ENCODE peak calls at places on chromosome 19, in ten cellular contexts. One of them, this sample, is unnamed.
A peak's percentile ranks its signal among the peaks of the same experiment; 100 is the strongest.

GRCh38 chr19:391726-392374 is 17.1 kb downstream of the C2CD4C start:
- DNase-seq in AG04450: no peak
- DNase-seq in cardiac muscle cell: no peak
- DNase-seq in upper lobe of left lung: peak; percentile 13
- DNase-seq in lung: no peak
- DNase-seq in epithelial cell of esophagus: no peak
- DNase-seq in RWPE1: no peak
- DNase-seq in fibroblast of villous mesenchyme: no peak
- DNase-seq in CD8-positive, alpha-beta T cell: no peak
- DNase-seq in cardiac fibroblast: no peak
- DNase-seq in this sample: no peak

GRCh38 chr19:15934332-15935078 is at the start of gene CYP4F11:
- DNase-seq in AG04450: no peak
- DNase-seq in lung: no peak
- DNase-seq in CD8-positive, alpha-beta T cell: no peak
- DNase-seq in epithelial cell of esophagus: peak; percentile 50
- DNase-seq in fibroblast of villous mesenchyme: no peak
- DNase-seq in upper lobe of left lung: no peak
- DNase-seq in cardiac fibroblast: peak; percentile 5
- DNase-seq in cardiac muscle cell: no peak
- DNase-seq in RWPE1: peak; percentile 89
- DNase-seq in this sample: no peak

GRCh38 chr19:43847246-43847645 is 20.1 kb downstream of the ZNF283 start:
- DNase-seq in cardiac fibroblast: no peak
- DNase-seq in upper lobe of left lung: no peak
- DNase-seq in epithelial cell of esophagus: no peak
- DNase-seq in CD8-positive, alpha-beta T cell: no peak
- DNase-seq in AG04450: no peak
- DNase-seq in lung: no peak
- DNase-seq in RWPE1: no peak
- DNase-seq in fibroblast of villous mesenchyme: peak; percentile 2
- DNase-seq in cardiac muscle cell: no peak
- DNase-seq in this sample: no peak

GRCh38 chr19:3821156-3821555 is 35.0 kb upstream of the MATK start:
- DNase-seq in lung: no peak
- DNase-seq in CD8-positive, alpha-beta T cell: no peak
- DNase-seq in AG04450: no peak
- DNase-seq in fibroblast of villous mesenchyme: no peak
- DNase-seq in epithelial cell of esophagus: no peak
- DNase-seq in RWPE1: no peak
- DNase-seq in cardiac fibroblast: no peak
- DNase-seq in cardiac muscle cell: no peak
- DNase-seq in upper lobe of left lung: no peak
- DNase-seq in this sample: no peak

GRCh38 chr19:49581007-49581508 is at the start of gene PRRG2:
- DNase-seq in RWPE1: no peak
- DNase-seq in cardiac muscle cell: no peak
- DNase-seq in lung: peak; percentile 57
- DNase-seq in upper lobe of left lung: peak; percentile 71
- DNase-seq in epithelial cell of esophagus: peak; percentile 76
- DNase-seq in AG04450: no peak
- DNase-seq in CD8-positive, alpha-beta T cell: no peak
- DNase-seq in fibroblast of villous mesenchyme: no peak
- DNase-seq in cardiac fibroblast: no peak
- DNase-seq in this sample: no peak

GRCh38 chr19:7589822-7590221 is 5.8 kb upstream of the CAMSAP3 start:
- DNase-seq in lung: no peak
- DNase-seq in fibroblast of villous mesenchyme: no peak
- DNase-seq in cardiac muscle cell: no peak
- DNase-seq in RWPE1: no peak
- DNase-seq in epithelial cell of esophagus: no peak
- DNase-seq in CD8-positive, alpha-beta T cell: no peak
- DNase-seq in AG04450: no peak
- DNase-seq in cardiac fibroblast: no peak
- DNase-seq in upper lobe of left lung: no peak
- DNase-seq in this sample: no peak

GRCh38 chr19:16462757-16463250 is 9.0 kb downstream of the EPS15L1 start:
- DNase-seq in AG04450: no peak
- DNase-seq in lung: no peak
- DNase-seq in upper lobe of left lung: no peak
- DNase-seq in CD8-positive, alpha-beta T cell: no peak
- DNase-seq in fibroblast of villous mesenchyme: peak; percentile 30
- DNase-seq in cardiac muscle cell: no peak
- DNase-seq in epithelial cell of esophagus: peak; percentile 88
- DNase-seq in cardiac fibroblast: no peak
- DNase-seq in RWPE1: peak; percentile 51
- DNase-seq in this sample: peak; percentile 51

GRCh38 chr19:47109541-47110375 is 3.8 kb downstream of the ZC3H4 start:
- DNase-seq in CD8-positive, alpha-beta T cell: no peak
- DNase-seq in RWPE1: no peak
- DNase-seq in fibroblast of villous mesenchyme: peak; percentile 62
- DNase-seq in cardiac fibroblast: peak; percentile 62
- DNase-seq in epithelial cell of esophagus: peak; percentile 73
- DNase-seq in cardiac muscle cell: peak; percentile 61
- DNase-seq in lung: no peak
- DNase-seq in AG04450: no peak
- DNase-seq in upper lobe of left lung: peak; percentile 47
- DNase-seq in this sample: no peak

GRCh38 chr19:2462635-2463421 is 6.1 kb upstream of the LMNB2 start:
- DNase-seq in AG04450: peak; percentile 86
- DNase-seq in fibroblast of villous mesenchyme: peak; percentile 96
- DNase-seq in CD8-positive, alpha-beta T cell: no peak
- DNase-seq in cardiac muscle cell: peak; percentile 98
- DNase-seq in epithelial cell of esophagus: peak; percentile 94
- DNase-seq in RWPE1: peak; percentile 40
- DNase-seq in lung: peak; percentile 85
- DNase-seq in cardiac fibroblast: peak; percentile 98
- DNase-seq in upper lobe of left lung: peak; percentile 77
- DNase-seq in this sample: peak; percentile 93

GRCh38 chr19:21158523-21159135 is 16.8 kb downstream of the ZNF431 start:
- DNase-seq in upper lobe of left lung: no peak
- DNase-seq in CD8-positive, alpha-beta T cell: no peak
- DNase-seq in RWPE1: no peak
- DNase-seq in cardiac muscle cell: peak; percentile 69
- DNase-seq in epithelial cell of esophagus: peak; percentile 51
- DNase-seq in fibroblast of villous mesenchyme: peak; percentile 20
- DNase-seq in cardiac fibroblast: peak; percentile 65
- DNase-seq in lung: no peak
- DNase-seq in AG04450: peak; percentile 4
- DNase-seq in this sample: peak; percentile 19

GRCh38 chr19:1767464-1767933 is 14.2 kb downstream of the ONECUT3 start:
- DNase-seq in upper lobe of left lung: peak; percentile 28
- DNase-seq in AG04450: no peak
- DNase-seq in fibroblast of villous mesenchyme: peak; percentile 8
- DNase-seq in cardiac muscle cell: peak; percentile 31
- DNase-seq in RWPE1: peak; percentile 77
- DNase-seq in CD8-positive, alpha-beta T cell: peak; percentile 54
- DNase-seq in lung: peak; percentile 44
- DNase-seq in cardiac fibroblast: peak; percentile 32
- DNase-seq in epithelial cell of esophagus: no peak
- DNase-seq in this sample: no peak

GRCh38 chr19:52778811-52779210 is 7.8 kb downstream of the ZNF600 start:
- DNase-seq in upper lobe of left lung: no peak
- DNase-seq in cardiac muscle cell: no peak
- DNase-seq in epithelial cell of esophagus: no peak
- DNase-seq in fibroblast of villous mesenchyme: no peak
- DNase-seq in AG04450: no peak
- DNase-seq in RWPE1: no peak
- DNase-seq in CD8-positive, alpha-beta T cell: no peak
- DNase-seq in cardiac fibroblast: no peak
- DNase-seq in lung: no peak
- DNase-seq in this sample: no peak

GRCh38 chr19:30064021-30064699 is 122.1 kb downstream of the URI1 start:
- DNase-seq in cardiac muscle cell: no peak
- DNase-seq in cardiac fibroblast: no peak
- DNase-seq in lung: no peak
- DNase-seq in RWPE1: no peak
- DNase-seq in CD8-positive, alpha-beta T cell: no peak
- DNase-seq in AG04450: no peak
- DNase-seq in epithelial cell of esophagus: no peak
- DNase-seq in fibroblast of villous mesenchyme: no peak
- DNase-seq in upper lobe of left lung: no peak
- DNase-seq in this sample: no peak

GRCh38 chr19:47618771-47619170 is 9.8 kb downstream of the BICRA start:
- DNase-seq in AG04450: no peak
- DNase-seq in CD8-positive, alpha-beta T cell: no peak
- DNase-seq in fibroblast of villous mesenchyme: no peak
- DNase-seq in lung: no peak
- DNase-seq in cardiac fibroblast: peak; percentile 46
- DNase-seq in epithelial cell of esophagus: no peak
- DNase-seq in RWPE1: no peak
- DNase-seq in cardiac muscle cell: peak; percentile 42
- DNase-seq in upper lobe of left lung: no peak
- DNase-seq in this sample: no peak

GRCh38 chr19:36081385-36081784 is 26.7 kb downstream of the WDR62 start:
- DNase-seq in cardiac muscle cell: no peak
- DNase-seq in fibroblast of villous mesenchyme: no peak
- DNase-seq in upper lobe of left lung: no peak
- DNase-seq in cardiac fibroblast: peak; percentile 7
- DNase-seq in lung: no peak
- DNase-seq in RWPE1: no peak
- DNase-seq in epithelial cell of esophagus: no peak
- DNase-seq in AG04450: no peak
- DNase-seq in CD8-positive, alpha-beta T cell: no peak
- DNase-seq in this sample: no peak

GRCh38 chr19:40668991-40669614 is 21.3 kb downstream of the NUMBL start:
- DNase-seq in CD8-positive, alpha-beta T cell: no peak
- DNase-seq in cardiac muscle cell: no peak
- DNase-seq in fibroblast of villous mesenchyme: no peak
- DNase-seq in cardiac fibroblast: no peak
- DNase-seq in lung: no peak
- DNase-seq in RWPE1: no peak
- DNase-seq in upper lobe of left lung: no peak
- DNase-seq in epithelial cell of esophagus: no peak
- DNase-seq in AG04450: no peak
- DNase-seq in this sample: no peak

GRCh38 chr19:41998246-41999020 is 4.4 kb upstream of the ATP1A3 start:
- DNase-seq in CD8-positive, alpha-beta T cell: peak; percentile 8
- DNase-seq in RWPE1: peak; percentile 42
- DNase-seq in lung: no peak
- DNase-seq in cardiac fibroblast: peak; percentile 40
- DNase-seq in upper lobe of left lung: peak; percentile 26
- DNase-seq in fibroblast of villous mesenchyme: peak; percentile 47
- DNase-seq in AG04450: no peak
- DNase-seq in cardiac muscle cell: peak; percentile 45
- DNase-seq in epithelial cell of esophagus: peak; percentile 58
- DNase-seq in this sample: no peak
- TF ChIP-seq CTCF in CD8-positive, alpha-beta T cell: peak; percentile 41
- TF ChIP-seq CTCF in RWPE1: peak; percentile 53
- TF ChIP-seq CTCF in lung: no peak
- TF ChIP-seq CTCF in cardiac fibroblast: peak; percentile 79
- TF ChIP-seq CTCF in upper lobe of left lung: peak; percentile 45
- TF ChIP-seq CTCF in fibroblast of villous mesenchyme: peak; percentile 81
- TF ChIP-seq CTCF in AG04450: peak; percentile 63
- TF ChIP-seq CTCF in cardiac muscle cell: peak; percentile 76
- TF ChIP-seq CTCF in epithelial cell of esophagus: peak; percentile 58
- TF ChIP-seq CTCF in this sample: peak; percentile 74

GRCh38 chr19:34816708-34817107 is 43.7 kb upstream of the ZNF599 start:
- DNase-seq in fibroblast of villous mesenchyme: no peak
- DNase-seq in epithelial cell of esophagus: no peak
- DNase-seq in cardiac fibroblast: no peak
- DNase-seq in CD8-positive, alpha-beta T cell: no peak
- DNase-seq in AG04450: no peak
- DNase-seq in RWPE1: no peak
- DNase-seq in cardiac muscle cell: no peak
- DNase-seq in lung: no peak
- DNase-seq in upper lobe of left lung: no peak
- DNase-seq in this sample: no peak
- TF ChIP-seq CTCF in fibroblast of villous mesenchyme: no peak
- TF ChIP-seq CTCF in epithelial cell of esophagus: no peak
- TF ChIP-seq CTCF in cardiac fibroblast: no peak
- TF ChIP-seq CTCF in CD8-positive, alpha-beta T cell: no peak
- TF ChIP-seq CTCF in AG04450: no peak
- TF ChIP-seq CTCF in RWPE1: no peak
- TF ChIP-seq CTCF in cardiac muscle cell: no peak
- TF ChIP-seq CTCF in lung: no peak
- TF ChIP-seq CTCF in upper lobe of left lung: no peak
- TF ChIP-seq CTCF in this sample: no peak

DNA sequence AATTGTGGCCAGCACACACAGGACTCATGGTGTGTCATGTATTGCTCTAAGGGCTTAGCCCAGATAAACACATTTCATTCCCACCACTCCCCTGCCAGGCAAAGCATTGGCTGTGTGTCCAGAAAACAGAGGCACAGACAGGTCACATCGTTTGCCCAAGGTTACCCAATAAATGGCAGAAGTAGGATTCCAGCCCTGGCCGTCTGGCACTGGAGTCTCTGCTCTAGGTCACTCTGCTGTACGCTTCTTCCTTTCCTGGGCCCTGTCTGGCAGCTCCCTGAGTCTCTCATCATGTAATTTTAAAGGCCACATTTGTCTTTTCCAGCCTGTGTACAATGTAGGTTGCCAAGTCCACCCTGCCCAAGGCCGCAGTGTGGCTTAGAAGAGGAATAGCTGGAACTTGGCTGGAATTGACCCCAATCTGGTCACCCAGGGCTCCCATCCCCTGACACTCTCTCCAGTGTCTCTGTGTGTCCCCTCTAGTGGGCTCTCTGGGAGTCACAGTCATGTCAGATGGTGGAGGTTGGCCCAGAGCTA is 264.5 kb upstream of the TSHZ3 start:
- DNase-seq in cardiac muscle cell: no peak
- DNase-seq in fibroblast of villous mesenchyme: no peak
- DNase-seq in RWPE1: no peak
- DNase-seq in epithelial cell of esophagus: no peak
- DNase-seq in cardiac fibroblast: no peak
- DNase-seq in CD8-positive, alpha-beta T cell: no peak
- DNase-seq in AG04450: no peak
- DNase-seq in lung: no peak
- DNase-seq in upper lobe of left lung: no peak
- DNase-seq in this sample: no peak
- TF ChIP-seq CTCF in cardiac muscle cell: no peak
- TF ChIP-seq CTCF in fibroblast of villous mesenchyme: no peak
- TF ChIP-seq CTCF in RWPE1: no peak
- TF ChIP-seq CTCF in epithelial cell of esophagus: no peak
- TF ChIP-seq CTCF in cardiac fibroblast: no peak
- TF ChIP-seq CTCF in CD8-positive, alpha-beta T cell: no peak
- TF ChIP-seq CTCF in AG04450: no peak
- TF ChIP-seq CTCF in lung: no peak
- TF ChIP-seq CTCF in upper lobe of left lung: no peak
- TF ChIP-seq CTCF in this sample: no peak

GRCh38 chr19:17517898-17518297 is 6.4 kb downstream of the PGLS start:
- DNase-seq in upper lobe of left lung: no peak
- DNase-seq in AG04450: no peak
- DNase-seq in CD8-positive, alpha-beta T cell: no peak
- DNase-seq in epithelial cell of esophagus: no peak
- DNase-seq in RWPE1: no peak
- DNase-seq in lung: no peak
- DNase-seq in cardiac muscle cell: no peak
- DNase-seq in fibroblast of villous mesenchyme: peak; percentile 11
- DNase-seq in cardiac fibroblast: no peak
- DNase-seq in this sample: no peak
- TF ChIP-seq CTCF in upper lobe of left lung: no peak
- TF ChIP-seq CTCF in AG04450: no peak
- TF ChIP-seq CTCF in CD8-positive, alpha-beta T cell: no peak
- TF ChIP-seq CTCF in epithelial cell of esophagus: no peak
- TF ChIP-seq CTCF in RWPE1: no peak
- TF ChIP-seq CTCF in lung: no peak
- TF ChIP-seq CTCF in cardiac muscle cell: no peak
- TF ChIP-seq CTCF in fibroblast of villous mesenchyme: no peak
- TF ChIP-seq CTCF in cardiac fibroblast: no peak
- TF ChIP-seq CTCF in this sample: no peak

GRCh38 chr19:23305555-23305954 is 55.4 kb upstream of the ZNF724 start:
- DNase-seq in RWPE1: peak; percentile 7
- DNase-seq in cardiac fibroblast: no peak
- DNase-seq in AG04450: no peak
- DNase-seq in upper lobe of left lung: no peak
- DNase-seq in epithelial cell of esophagus: no peak
- DNase-seq in cardiac muscle cell: no peak
- DNase-seq in CD8-positive, alpha-beta T cell: no peak
- DNase-seq in fibroblast of villous mesenchyme: no peak
- DNase-seq in lung: no peak
- DNase-seq in this sample: no peak
- TF ChIP-seq CTCF in RWPE1: no peak
- TF ChIP-seq CTCF in cardiac fibroblast: no peak
- TF ChIP-seq CTCF in AG04450: no peak
- TF ChIP-seq CTCF in upper lobe of left lung: no peak
- TF ChIP-seq CTCF in epithelial cell of esophagus: no peak
- TF ChIP-seq CTCF in cardiac muscle cell: no peak
- TF ChIP-seq CTCF in CD8-positive, alpha-beta T cell: no peak
- TF ChIP-seq CTCF in fibroblast of villous mesenchyme: no peak
- TF ChIP-seq CTCF in lung: no peak
- TF ChIP-seq CTCF in this sample: peak; percentile 25

This sample was measured in foreskin keratinocyte.